ENCODE peak calls at places on chromosomes 16 and 17, in eight cellular contexts. L is BJ; X is PC-3; D is kidney glomerular epithelial cell; G is fibroblast of pulmonary artery; F is NB4; W is T-cell; Z is activated T-helper 2 cell treated with anti-CD3 and anti-CD28 coated beads, Interferon-gamma antibody, Interleukin-2, Interleukin-4, amounts not matched to agents 10 μg/mL and 5 μg/mL and 100 μg/mL, durations not matched to agents 14 hours and 24 hours and 36 hours. T is an unnamed sample.

GRCh38 chr17:80871341-80871740 is 120.3 kb upstream of the CHMP6 start:
- DNase-seq in Z (no peak), D (no peak), X (no peak), L (no peak), W (no peak), G (no peak), F (peak; percentile 34), T (no peak)

GRCh38 chr17:9906616-9907015 is 1.5 kb upstream of the RCVRN start:
- DNase-seq in Z (no peak), F (no peak), X (no peak), D (no peak), L (no peak), W (no peak), G (no peak), T (no peak)

GRCh38 chr17:62653831-62654829 is 26.7 kb downstream of the MRC2 start:
- DNase-seq in L (peak; percentile 62), Z (no peak), G (peak; percentile 58), W (no peak), F (peak; percentile 30), X (no peak), D (no peak), T (no peak)

GRCh38 chr17:73091770-73092517 is 544 bp downstream of the SLC39A11 start:
- DNase-seq in D (peak; percentile 1), L (no peak), X (peak; percentile 37), Z (no peak), F (peak; percentile 60), G (peak; percentile 24), W (no peak), T (no peak)

GRCh38 chr17:71764507-71764906 is 356.3 kb upstream of the SOX9 start:
- DNase-seq in L (no peak), W (no peak), G (peak; percentile 2), X (peak; percentile 53), D (no peak), Z (no peak), F (peak; percentile 30), T (no peak)

GRCh38 chr17:58756246-58757161 is 850 bp downstream of the PPM1E start:
- DNase-seq in W (no peak), G (peak; percentile 4), L (no peak), X (no peak), D (no peak), Z (no peak), F (peak; percentile 39), T (peak; percentile 54)

GRCh38 chr17:32487460-32488176 is 825 bp downstream of the CDK5R1 start:
- DNase-seq in W (no peak), L (no peak), G (no peak), Z (no peak), F (no peak), X (no peak), D (no peak), T (no peak)

GRCh38 chr16:11010576-11011221 is 66.3 kb downstream of the CLEC16A start:
- DNase-seq in L (no peak), Z (no peak), D (no peak), G (no peak), F (no peak), X (no peak), W (no peak), T (no peak)

GRCh38 chr17:62653002-62653830 is 25.7 kb downstream of the MRC2 start:
- DNase-seq in G (peak; percentile 49), X (peak; percentile 68), Z (peak; percentile 52), W (peak; percentile 29), D (peak; percentile 25), F (peak; percentile 89), L (no peak), T (no peak)

GRCh38 chr17:55295411-55296170 is 30.8 kb downstream of the HLF start:
- DNase-seq in D (peak; percentile 26), F (peak; percentile 45), L (no peak), X (peak; percentile 79), Z (peak; percentile 39), W (peak; percentile 29), G (peak; percentile 66), T (no peak)

T was measured in dorsolateral prefrontal cortex.